ENCODE peak calls at places on chromosomes 4 and X, in ten cellular contexts. C is A549, V is sigmoid colon, L is IMR-90, E is adrenal gland, I is thyroid gland, Q is transverse colon, B is esophagus squamous epithelium, S is heart left ventricle, F is uterus. O is an unnamed sample.

GRCh38 chr4:56641494-56642051 is 39.5 kb downstream of the HOPX start:
- DNase-seq in V (no peak), E (no peak), I (no peak), C (peak), F (no peak), B (no peak), S (no peak), L (peak), Q (no peak), O (no peak)

GRCh38 chr4:77921701-77922100 is 59.1 kb downstream of the MRPL1 start:
- DNase-seq in V (no peak), I (no peak), B (no peak), E (no peak), L (peak), S (no peak), F (no peak), C (peak), Q (no peak), O (peak)

GRCh38 chr4:81215219-81215892 is at the start of gene PRKG2:
- DNase-seq in Q (peak), V (no peak), B (no peak), C (no peak), L (no peak), E (no peak), F (no peak), I (no peak), S (no peak), O (no peak)

GRCh38 chr4:7200801-7201200 is 8.5 kb downstream of the SORCS2 start:
- DNase-seq in E (no peak), S (no peak), C (no peak), L (no peak), B (no peak), F (no peak), Q (no peak), I (no peak), V (no peak), O (no peak)

GRCh38 chr4:151736367-151736766 is 24.4 kb downstream of the GATB start:
- DNase-seq in V (no peak), E (no peak), F (no peak), B (no peak), L (no peak), I (no peak), Q (no peak), S (no peak), C (no peak), O (no peak)

GRCh38 chr4:149987777-149988410 is 90.4 kb upstream of the DCLK2 start:
- DNase-seq in S (no peak), B (no peak), I (peak), Q (no peak), V (no peak), L (no peak), C (no peak), E (no peak), F (no peak), O (no peak)

GRCh38 chrX:352181-352580 is 33.6 kb upstream of the GTPBP6 start:
- DNase-seq in B (no peak), S (no peak), V (no peak), Q (no peak), E (no peak), I (no peak), F (no peak), C (no peak), L (no peak), O (no peak)

GRCh38 chr4:7429601-7430078 is 5.1 kb downstream of the PSAPL1 start:
- DNase-seq in S (no peak), F (no peak), L (no peak), E (no peak), V (peak), I (no peak), Q (no peak), C (no peak), B (no peak), O (no peak)

GRCh38 chrX:11531226-11531625 is 134.5 kb downstream of the ARHGAP6 start:
- DNase-seq in L (peak), F (no peak), E (no peak), Q (no peak), C (peak), S (no peak), B (no peak), I (no peak), V (no peak), O (no peak)

GRCh38 chr4:95124906-95125504 is 367.2 kb downstream of the BMPR1B start:
- DNase-seq in Q (no peak), L (peak), C (peak), E (peak), B (no peak), V (no peak), S (no peak), F (peak), I (peak), O (no peak)

GRCh38 chrX:139734996-139735395 is 27.0 kb upstream of the MCF2 start:
- DNase-seq in C (no peak), S (no peak), V (no peak), F (no peak), B (no peak), L (no peak), I (no peak), E (no peak), Q (no peak), O (no peak)

GRCh38 chr4:173526034-173526482 is 4.0 kb downstream of the HAND2 start:
- DNase-seq in E (no peak), L (no peak), I (no peak), S (no peak), F (no peak), V (peak), Q (no peak), C (no peak), B (no peak), O (no peak)

GRCh38 chr4:107379054-107379869 is 340.8 kb downstream of the PAPSS1 start:
- DNase-seq in V (no peak), S (no peak), E (no peak), Q (no peak), B (no peak), C (no peak), F (no peak), L (peak), I (no peak), O (no peak)

GRCh38 chrX:15718283-15718970 is 19.6 kb upstream of the CA5B start:
- DNase-seq in B (no peak), C (no peak), Q (no peak), V (no peak), S (no peak), L (no peak), I (no peak), E (no peak), F (no peak), O (no peak)

GRCh38 chr4:189090174-189090814 is 850.4 kb upstream of the FRG1 start:
- DNase-seq in E (no peak), Q (no peak), F (no peak), B (no peak), L (peak), C (peak), V (no peak), S (no peak), I (peak), O (no peak)

GRCh38 chr4:52825311-52826090 is 36.6 kb upstream of the RASL11B start:
- DNase-seq in C (no peak), L (peak), F (no peak), S (no peak), B (no peak), V (no peak), I (no peak), E (no peak), Q (no peak), O (no peak)

GRCh38 chr4:85228264-85228663 is 246.7 kb upstream of the ARHGAP24 start:
- DNase-seq in C (no peak), E (no peak), I (no peak), V (no peak), B (no peak), Q (no peak), F (no peak), S (no peak), L (no peak), O (no peak)

GRCh38 chrX:38754102-38754790 is 47.0 kb upstream of the MID1IP1 start:
- DNase-seq in V (no peak), E (peak), I (peak), F (peak), Q (no peak), L (peak), C (peak), B (no peak), S (no peak), O (no peak)

GRCh38 chrX:6257025-6257424 is 28.4 kb upstream of the NLGN4X start:
- DNase-seq in F (no peak), I (no peak), E (no peak), L (no peak), C (no peak), V (no peak), Q (no peak), S (no peak), B (no peak), O (no peak)

GRCh38 chr4:18291313-18291712 is 269.8 kb upstream of the LCORL start:
- DNase-seq in C (no peak), L (no peak), B (no peak), I (no peak), E (no peak), Q (no peak), V (no peak), S (no peak), F (no peak), O (no peak)

GRCh38 chr4:157079441-157079840 is 3.5 kb downstream of the GLRB start:
- DNase-seq in S (no peak), I (no peak), Q (no peak), E (no peak), C (no peak), B (no peak), V (no peak), F (no peak), L (no peak), O (no peak)

GRCh38 chrX:68711845-68712244 is 64.4 kb downstream of the STARD8 start:
- DNase-seq in Q (no peak), F (no peak), S (no peak), C (no peak), V (no peak), E (no peak), L (no peak), I (no peak), B (no peak), O (no peak)

GRCh38 chr4:6739920-6740319 is 23.9 kb downstream of the BLOC1S4 start:
- DNase-seq in E (no peak), Q (no peak), L (no peak), S (no peak), C (no peak), V (no peak), B (no peak), I (no peak), F (no peak), O (no peak)

GRCh38 chr4:42280327-42281095 is 116.8 kb upstream of the SHISA3 start:
- DNase-seq in E (no peak), V (no peak), F (no peak), B (no peak), S (no peak), C (peak), Q (no peak), I (no peak), L (peak), O (no peak)

GRCh38 chr4:72375050-72375736 is 193.8 kb downstream of the ADAMTS3 start:
- DNase-seq in I (no peak), E (no peak), V (no peak), C (peak), S (no peak), F (no peak), L (peak), Q (no peak), B (no peak), O (no peak)

GRCh38 chr4:112889619-112890294 is 159.7 kb upstream of the ANK2 start:
- DNase-seq in Q (no peak), E (no peak), L (peak), V (no peak), B (no peak), S (no peak), I (no peak), F (no peak), C (no peak), O (no peak)

GRCh38 chr4:53863163-53863562 is 201.2 kb downstream of the CHIC2 start:
- DNase-seq in E (no peak), I (no peak), S (peak), V (peak), C (no peak), Q (no peak), B (no peak), L (peak), F (peak), O (no peak)

GRCh38 chr4:170801771-170802170 is 712.0 kb upstream of the AADAT start:
- DNase-seq in B (no peak), I (no peak), Q (no peak), V (no peak), F (no peak), S (no peak), L (no peak), E (no peak), C (no peak), O (no peak)

GRCh38 chr4:74671074-74671698 is 123.1 kb downstream of the BTC start:
- DNase-seq in I (peak), E (peak), S (no peak), F (no peak), Q (peak), V (no peak), B (peak), L (peak), C (peak), O (no peak)

GRCh38 chr4:33386761-33387160 is 2666.6 kb downstream of the PCDH7 start:
- DNase-seq in V (no peak), I (no peak), B (no peak), F (no peak), C (peak), S (no peak), L (no peak), Q (no peak), E (no peak), O (no peak)
- TF ChIP-seq POLR2A in V (no peak), I (no peak), B (no peak), F (no peak), C (no peak), S (no peak), L (no peak), Q (no peak), E (no peak), O (no peak)

GRCh38 chr4:185535818-185536729 is 767 bp upstream of the PDLIM3 start:
- DNase-seq in L (no peak), C (no peak), E (peak), V (peak), B (no peak), Q (peak), I (peak), F (peak), S (peak), O (no peak)
- TF ChIP-seq POLR2A in L (no peak), C (no peak), E (no peak), V (no peak), B (no peak), Q (peak), I (no peak), F (peak), S (peak), O (no peak)

GRCh38 chrX:154403192-154403591 is 5.0 kb downstream of the RPL10 start:
- DNase-seq in F (no peak), Q (no peak), L (no peak), E (no peak), V (peak), I (no peak), C (no peak), B (no peak), S (no peak), O (no peak)

GRCh38 chrX:154402622-154403127 is 4.5 kb downstream of the RPL10 start:
- DNase-seq in S (no peak), I (no peak), Q (no peak), B (no peak), L (no peak), V (peak), E (no peak), C (no peak), F (no peak), O (no peak)

GRCh38 chrX:154399527-154400368 is 1.6 kb downstream of the RPL10 start:
- DNase-seq in Q (no peak), V (no peak), E (no peak), B (no peak), S (no peak), F (no peak), C (no peak), L (no peak), I (no peak), O (no peak)

GRCh38 chrX:154401918-154402621 is 3.9 kb downstream of the RPL10 start:
- DNase-seq in C (no peak), B (no peak), V (no peak), E (no peak), Q (no peak), I (no peak), F (no peak), L (peak), S (no peak), O (no peak)

GRCh38 chrX:154401045-154401799 is 3.0 kb downstream of the RPL10 start:
- DNase-seq in B (no peak), E (no peak), V (no peak), S (no peak), Q (no peak), F (no peak), C (peak), I (no peak), L (peak), O (no peak)
- TF ChIP-seq POLR2A in B (no peak), E (peak), V (no peak), S (no peak), Q (no peak), F (no peak), C (peak), I (no peak), L (peak), O (peak)

DNA sequence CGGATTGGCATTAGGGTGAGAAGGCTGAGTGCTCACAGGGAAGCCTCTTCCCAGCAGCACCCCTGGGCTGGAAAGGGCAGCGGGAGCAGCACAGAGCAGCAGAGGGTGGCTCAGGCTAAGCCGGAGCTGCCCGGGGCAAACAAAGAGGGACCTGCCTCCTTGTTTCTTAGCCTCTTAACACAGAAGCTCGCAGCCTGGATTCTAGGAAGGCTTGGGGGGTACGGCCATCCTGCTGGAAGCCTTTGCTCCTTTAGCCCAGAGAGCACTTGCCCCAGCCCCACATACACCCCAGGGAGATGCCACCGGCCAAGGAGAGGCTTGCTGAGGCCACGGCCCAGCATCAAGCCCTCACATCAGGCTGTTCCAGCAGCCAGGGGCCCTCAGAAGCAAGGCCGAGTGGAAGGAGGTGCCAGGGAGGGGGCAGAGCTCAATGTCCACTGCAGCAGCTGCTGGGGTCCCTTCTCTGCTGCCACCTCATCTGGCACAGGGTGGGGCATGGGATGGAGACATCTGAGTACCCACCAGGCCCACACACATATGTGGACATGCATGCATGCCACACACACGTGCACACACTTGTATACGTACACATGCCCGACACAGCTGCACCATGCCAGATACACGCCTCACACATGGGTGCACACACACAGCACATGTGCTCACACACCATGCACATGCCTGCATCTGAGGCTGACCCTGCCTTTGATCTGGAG is 20.3 kb upstream of the SPON2 start:
- DNase-seq in I (peak), E (peak), C (peak), F (peak), L (no peak), Q (peak), B (no peak), S (peak), V (peak), O (peak)
- TF ChIP-seq POLR2A in I (no peak), E (no peak), C (no peak), F (no peak), L (no peak), Q (no peak), B (no peak), S (no peak), V (no peak), O (no peak)

GRCh38 chr4:3388461-3389185 is 53.1 kb upstream of the HGFAC start:
- DNase-seq in C (no peak), E (no peak), I (peak), Q (no peak), V (peak), S (no peak), B (no peak), L (peak), F (no peak), O (no peak)
- TF ChIP-seq POLR2A in C (no peak), E (no peak), I (no peak), Q (no peak), V (no peak), S (no peak), B (no peak), L (no peak), F (no peak), O (no peak)

GRCh38 chr4:40553995-40554394 is 75.7 kb downstream of the RBM47 start:
- DNase-seq in C (no peak), V (no peak), I (no peak), E (no peak), Q (no peak), S (peak), F (no peak), B (no peak), L (no peak), O (no peak)
- TF ChIP-seq POLR2A in C (no peak), V (no peak), I (no peak), E (no peak), Q (peak), S (no peak), F (no peak), B (no peak), L (no peak), O (no peak)